ENCODE peak calls at places on chromosomes 1 and 21, in five cellular contexts. One of them, this sample, is unnamed. For H3K27me3, the result is how much of the 10 kb centered on the place peaks cover.

GRCh38 chr1:3283849-3284248 is 170.6 kb upstream of the ARHGEF16 start:
- DNase-seq in mesendoderm: peak
- DNase-seq in GM23338: peak
- DNase-seq in tibial nerve: no peak
- DNase-seq in GM23248: peak
- DNase-seq in this sample: peak

GRCh38 chr1:218377143-218377660 is 32.1 kb downstream of the TGFB2 start:
- DNase-seq in mesendoderm: no peak
- DNase-seq in GM23338: no peak
- DNase-seq in tibial nerve: no peak
- DNase-seq in GM23248: peak
- DNase-seq in this sample: no peak

GRCh38 chr1:46747683-46748288 is 28.9 kb upstream of the EFCAB14 start:
- DNase-seq in mesendoderm: peak
- DNase-seq in GM23338: peak
- DNase-seq in tibial nerve: no peak
- DNase-seq in GM23248: peak
- DNase-seq in this sample: no peak

GRCh38 chr1:235597867-235598553 is 51.6 kb downstream of the GNG4 start:
- DNase-seq in mesendoderm: peak
- DNase-seq in GM23338: peak
- DNase-seq in tibial nerve: no peak
- DNase-seq in GM23248: peak
- DNase-seq in this sample: no peak

GRCh38 chr1:67489643-67490042 is 59.4 kb upstream of the SERBP1 start:
- DNase-seq in mesendoderm: peak
- DNase-seq in GM23338: peak
- DNase-seq in tibial nerve: no peak
- DNase-seq in GM23248: peak
- DNase-seq in this sample: no peak

GRCh38 chr1:111190931-111191451 is 9.5 kb downstream of the DENND2D start:
- DNase-seq in mesendoderm: no peak
- DNase-seq in GM23338: no peak
- DNase-seq in tibial nerve: no peak
- DNase-seq in GM23248: peak
- DNase-seq in this sample: no peak

GRCh38 chr1:221161571-221162041 is 282.4 kb downstream of the HLX start:
- DNase-seq in mesendoderm: no peak
- DNase-seq in GM23338: no peak
- DNase-seq in tibial nerve: no peak
- DNase-seq in GM23248: peak
- DNase-seq in this sample: no peak

GRCh38 chr1:68121536-68121935 is 71.1 kb upstream of the DIRAS3 start:
- DNase-seq in mesendoderm: no peak
- DNase-seq in GM23338: no peak
- DNase-seq in tibial nerve: no peak
- DNase-seq in GM23248: peak
- DNase-seq in this sample: no peak

GRCh38 chr1:983736-984475 is 2.0 kb upstream of the PERM1 start:
- DNase-seq in mesendoderm: peak
- DNase-seq in GM23338: peak
- DNase-seq in tibial nerve: no peak
- DNase-seq in GM23248: peak
- DNase-seq in this sample: peak

GRCh38 chr1:160092366-160093068 is 5.9 kb downstream of the IGSF8 start:
- DNase-seq in mesendoderm: no peak
- DNase-seq in GM23338: no peak
- DNase-seq in tibial nerve: no peak
- DNase-seq in GM23248: no peak
- DNase-seq in this sample: peak

GRCh38 chr1:158100498-158100897 is 80.2 kb upstream of the CD1D start:
- DNase-seq in mesendoderm: no peak
- DNase-seq in GM23338: no peak
- DNase-seq in tibial nerve: no peak
- DNase-seq in GM23248: no peak
- DNase-seq in this sample: no peak

GRCh38 chr1:34976384-34977209 is 8.6 kb downstream of the TMEM35B start:
- DNase-seq in mesendoderm: no peak
- DNase-seq in GM23338: peak
- DNase-seq in tibial nerve: no peak
- DNase-seq in GM23248: no peak
- DNase-seq in this sample: no peak

GRCh38 chr1:224920930-224921329 is 8.5 kb upstream of the DNAH14 start:
- DNase-seq in mesendoderm: no peak
- DNase-seq in GM23338: no peak
- DNase-seq in tibial nerve: no peak
- DNase-seq in GM23248: no peak
- DNase-seq in this sample: no peak

GRCh38 chr1:240854367-240854766 is 242.4 kb upstream of the GREM2 start:
- DNase-seq in mesendoderm: no peak
- DNase-seq in GM23338: no peak
- DNase-seq in tibial nerve: no peak
- DNase-seq in GM23248: peak
- DNase-seq in this sample: no peak

GRCh38 chr1:73813726-73814125 is 384.2 kb downstream of the LRRIQ3 start:
- DNase-seq in mesendoderm: no peak
- DNase-seq in GM23338: no peak
- DNase-seq in tibial nerve: no peak
- DNase-seq in GM23248: no peak
- DNase-seq in this sample: no peak

GRCh38 chr1:98046031-98046641 is 125.3 kb upstream of the DPYD start:
- DNase-seq in mesendoderm: peak
- DNase-seq in GM23338: peak
- DNase-seq in tibial nerve: no peak
- DNase-seq in GM23248: peak
- DNase-seq in this sample: peak

GRCh38 chr1:16420719-16421118 is 16.5 kb downstream of the SPATA21 start:
- DNase-seq in mesendoderm: no peak
- DNase-seq in GM23338: no peak
- DNase-seq in tibial nerve: no peak
- DNase-seq in GM23248: no peak
- DNase-seq in this sample: no peak

GRCh38 chr1:29975036-29975694 is 738.8 kb downstream of the PTPRU start:
- DNase-seq in mesendoderm: peak
- DNase-seq in GM23338: peak
- DNase-seq in tibial nerve: no peak
- DNase-seq in GM23248: peak
- DNase-seq in this sample: no peak

GRCh38 chr1:167748901-167749300 is 27.1 kb downstream of the MPZL1 start:
- DNase-seq in mesendoderm: no peak
- DNase-seq in GM23338: no peak
- DNase-seq in tibial nerve: no peak
- DNase-seq in GM23248: peak
- DNase-seq in this sample: no peak

GRCh38 chr1:2778220-2778592 is 23.3 kb downstream of the TTC34 start:
- DNase-seq in mesendoderm: no peak
- DNase-seq in GM23338: no peak
- DNase-seq in tibial nerve: no peak
- DNase-seq in GM23248: no peak
- DNase-seq in this sample: no peak

GRCh38 chr1:230421485-230421884 is 4.6 kb downstream of the PGBD5 start:
- DNase-seq in mesendoderm: no peak
- DNase-seq in GM23338: no peak
- DNase-seq in tibial nerve: no peak
- DNase-seq in GM23248: no peak
- DNase-seq in this sample: no peak

GRCh38 chr1:68173283-68174172 is 58.8 kb downstream of the WLS start:
- DNase-seq in mesendoderm: no peak
- DNase-seq in GM23338: no peak
- DNase-seq in tibial nerve: no peak
- DNase-seq in GM23248: peak
- DNase-seq in this sample: no peak

GRCh38 chr1:243939167-243939848 is 89.3 kb upstream of the AKT3 start:
- DNase-seq in mesendoderm: peak
- DNase-seq in GM23338: peak
- DNase-seq in tibial nerve: no peak
- DNase-seq in GM23248: peak
- DNase-seq in this sample: no peak

GRCh38 chr1:236103646-236104218 is 38.6 kb upstream of the GPR137B start:
- DNase-seq in mesendoderm: peak
- DNase-seq in GM23338: peak
- DNase-seq in tibial nerve: peak
- DNase-seq in GM23248: peak
- DNase-seq in this sample: peak

GRCh38 chr1:75124510-75124909 is 9.7 kb upstream of the LHX8 start:
- DNase-seq in mesendoderm: peak
- DNase-seq in GM23338: peak
- DNase-seq in tibial nerve: no peak
- DNase-seq in GM23248: no peak
- DNase-seq in this sample: no peak

GRCh38 chr1:151326619-151327222 is 495 bp downstream of the PI4KB start:
- DNase-seq in mesendoderm: peak
- DNase-seq in GM23338: peak
- DNase-seq in tibial nerve: no peak
- DNase-seq in GM23248: peak
- DNase-seq in this sample: peak

GRCh38 chr1:3402258-3403010 is 52.0 kb upstream of the ARHGEF16 start:
- DNase-seq in mesendoderm: no peak
- DNase-seq in GM23338: no peak
- DNase-seq in tibial nerve: no peak
- DNase-seq in GM23248: peak
- DNase-seq in this sample: no peak

GRCh38 chr1:6911974-6912373 is 126.7 kb downstream of the CAMTA1 start:
- DNase-seq in mesendoderm: peak
- DNase-seq in GM23338: no peak
- DNase-seq in tibial nerve: no peak
- DNase-seq in GM23248: no peak
- DNase-seq in this sample: no peak

GRCh38 chr1:114988095-114988494 is 41.5 kb upstream of the TSHB start:
- DNase-seq in mesendoderm: no peak
- DNase-seq in GM23338: no peak
- DNase-seq in tibial nerve: no peak
- DNase-seq in GM23248: no peak
- DNase-seq in this sample: no peak

GRCh38 chr1:197902454-197903195 is at the start of gene C1orf53:
- DNase-seq in mesendoderm: peak
- DNase-seq in GM23338: peak
- DNase-seq in tibial nerve: peak
- DNase-seq in GM23248: peak
- DNase-seq in this sample: peak

GRCh38 chr1:197902131-197902453 is 338 bp upstream of the C1orf53 start:
- DNase-seq in mesendoderm: no peak
- DNase-seq in GM23338: peak
- DNase-seq in tibial nerve: no peak
- DNase-seq in GM23248: no peak
- DNase-seq in this sample: no peak

GRCh38 chr1:197905699-197906351 is 3.4 kb downstream of the C1orf53 start:
- DNase-seq in mesendoderm: no peak
- DNase-seq in GM23338: no peak
- DNase-seq in tibial nerve: no peak
- DNase-seq in GM23248: no peak
- DNase-seq in this sample: no peak

GRCh38 chr1:197903196-197903514 is 725 bp downstream of the C1orf53 start:
- DNase-seq in mesendoderm: no peak
- DNase-seq in GM23338: no peak
- DNase-seq in tibial nerve: no peak
- DNase-seq in GM23248: no peak
- DNase-seq in this sample: no peak

GRCh38 chr1:197904126-197904787 is 1.8 kb downstream of the C1orf53 start:
- DNase-seq in mesendoderm: no peak
- DNase-seq in GM23338: peak
- DNase-seq in tibial nerve: no peak
- DNase-seq in GM23248: no peak
- DNase-seq in this sample: no peak
- H3K27me3 ChIP-seq in mesendoderm: under half
- H3K27me3 ChIP-seq in GM23338: half or more
- H3K27me3 ChIP-seq in tibial nerve: half or more
- H3K27me3 ChIP-seq in GM23248: under half
- H3K27me3 ChIP-seq in this sample: under half

DNA sequence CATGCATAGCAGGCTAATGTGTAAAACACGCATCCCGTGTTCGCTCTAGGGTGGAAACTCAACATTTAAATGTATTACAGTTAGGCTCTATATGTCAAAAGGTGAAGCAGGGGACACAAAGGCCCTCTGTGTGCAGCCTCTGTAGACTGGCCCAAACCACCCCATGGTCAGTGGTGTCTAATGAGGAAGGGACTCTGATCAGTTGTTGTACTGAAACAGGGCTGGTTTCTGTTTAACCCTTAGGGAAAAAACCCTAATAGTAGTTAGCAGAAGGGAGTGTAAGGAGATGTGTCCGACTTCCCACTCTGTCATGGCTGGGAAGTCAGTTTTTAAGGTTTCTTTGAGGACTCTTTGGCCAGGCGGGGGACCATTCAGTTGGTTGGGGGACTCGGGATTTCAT is 21.5 kb upstream of the CD2 start:
- DNase-seq in mesendoderm: no peak
- DNase-seq in GM23338: no peak
- DNase-seq in tibial nerve: no peak
- DNase-seq in GM23248: no peak
- DNase-seq in this sample: no peak
- H3K27me3 ChIP-seq in mesendoderm: under half
- H3K27me3 ChIP-seq in GM23338: under half
- H3K27me3 ChIP-seq in tibial nerve: under half
- H3K27me3 ChIP-seq in GM23248: under half
- H3K27me3 ChIP-seq in this sample: under half

DNA sequence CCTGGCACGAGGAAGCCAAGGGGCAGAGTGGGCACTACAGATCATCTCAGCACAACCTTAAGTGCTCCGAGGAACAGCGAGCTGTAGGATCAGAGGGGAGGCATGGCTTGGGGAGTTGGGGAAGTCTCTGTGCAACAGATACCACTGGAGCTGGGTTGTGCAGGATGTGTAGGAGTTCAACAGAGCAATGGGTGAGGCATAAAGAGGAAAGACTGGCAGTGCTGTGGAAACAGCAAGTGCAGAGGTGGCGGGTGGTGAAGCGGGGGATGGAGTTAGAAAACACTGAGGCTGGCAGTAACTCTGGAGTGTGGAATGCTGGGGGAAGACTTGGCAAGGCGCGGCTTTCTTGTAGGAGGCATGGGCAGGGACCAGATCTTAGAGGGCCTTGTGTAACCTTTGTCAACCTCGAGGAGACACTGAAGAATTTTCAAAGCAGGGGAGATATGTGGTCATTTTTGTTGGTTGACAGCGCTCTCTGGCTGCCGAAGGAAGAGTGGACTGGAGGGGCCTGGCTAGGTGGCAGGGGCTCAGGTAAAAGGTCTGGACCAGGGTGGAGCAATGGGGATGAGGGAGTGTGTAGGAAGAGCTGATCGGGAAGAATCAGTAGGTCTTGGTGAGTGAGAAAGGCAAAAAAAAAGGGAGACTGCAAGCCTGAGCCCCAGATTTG is 237.5 kb downstream of the TRABD2B start:
- DNase-seq in mesendoderm: no peak
- DNase-seq in GM23338: peak
- DNase-seq in tibial nerve: no peak
- DNase-seq in GM23248: no peak
- DNase-seq in this sample: no peak
- H3K27me3 ChIP-seq in mesendoderm: under half
- H3K27me3 ChIP-seq in GM23338: under half
- H3K27me3 ChIP-seq in tibial nerve: under half
- H3K27me3 ChIP-seq in GM23248: under half
- H3K27me3 ChIP-seq in this sample: under half

DNA sequence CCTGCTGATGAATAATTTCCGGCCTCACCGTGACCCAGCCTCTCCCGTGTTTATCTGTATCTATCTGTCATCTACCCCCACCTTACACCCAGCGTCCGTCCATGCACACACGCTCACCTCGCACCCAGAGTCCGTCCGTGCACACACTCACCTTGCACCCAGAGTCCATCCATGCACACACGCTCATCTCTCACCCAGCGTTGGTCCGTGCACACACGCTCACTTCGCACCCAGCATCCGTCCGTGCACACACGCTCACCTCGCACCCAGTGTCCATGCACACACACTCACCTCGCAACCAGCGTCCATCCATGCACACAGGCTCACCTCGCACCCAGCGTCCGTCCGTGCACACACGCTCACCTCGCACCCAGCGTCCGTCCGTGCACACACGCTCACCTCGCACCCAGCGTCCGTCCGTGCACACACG is 25.0 kb upstream of the COL18A1 start:
- DNase-seq in mesendoderm: no peak
- DNase-seq in GM23338: no peak
- DNase-seq in tibial nerve: no peak
- DNase-seq in GM23248: no peak
- DNase-seq in this sample: no peak
- H3K27me3 ChIP-seq in mesendoderm: under half
- H3K27me3 ChIP-seq in GM23338: under half
- H3K27me3 ChIP-seq in tibial nerve: under half
- H3K27me3 ChIP-seq in GM23248: under half
- H3K27me3 ChIP-seq in this sample: under half